ENCODE peak calls at places on chromosome 10, in four cellular contexts. D is H1, O is HepG2, G is GM12878. B is an unnamed sample.

GRCh38 chr10:10677479-10677878 is 340.2 kb upstream of the CELF2 start:
- DNase-seq in D (peak; percentile 67), O (no peak), G (peak; percentile 11), B (peak; percentile 63)

GRCh38 chr10:49164587-49165188 is 23.5 kb downstream of the TMEM273 start:
- DNase-seq in D (peak; percentile 78), G (no peak), O (peak; percentile 28), B (peak; percentile 16)

GRCh38 chr10:31776159-31776558 is 152.5 kb downstream of the ARHGAP12 start:
- DNase-seq in O (no peak), D (no peak), G (no peak), B (no peak)

GRCh38 chr10:123141791-123142700 is 5.9 kb upstream of the HMX2 start:
- DNase-seq in D (no peak), O (no peak), G (no peak), B (no peak)

GRCh38 chr10:12180221-12180974 is 15.3 kb downstream of the NUDT5 start:
- DNase-seq in G (no peak), O (no peak), D (no peak), B (peak; percentile 68)

GRCh38 chr10:133129151-133129853 is 30.7 kb upstream of the KNDC1 start:
- DNase-seq in G (no peak), D (no peak), O (no peak), B (no peak)

GRCh38 chr10:86438091-86438749 is 71.6 kb upstream of the GRID1 start:
- DNase-seq in G (no peak), D (no peak), O (peak; percentile 89), B (no peak)

GRCh38 chr10:10891437-10891836 is 126.2 kb upstream of the CELF2 start:
- DNase-seq in O (no peak), G (no peak), D (no peak), B (no peak)

GRCh38 chr10:20552382-20552781 is 344.7 kb downstream of the NEBL start:
- DNase-seq in D (no peak), G (no peak), O (no peak), B (no peak)

GRCh38 chr10:132708441-132708840 is 77.5 kb downstream of the NKX6-2 start:
- DNase-seq in G (no peak), O (no peak), D (no peak), B (no peak)

GRCh38 chr10:108911814-108912541 is 1011.3 kb downstream of the XPNPEP1 start:
- DNase-seq in O (peak; percentile 3), G (no peak), D (peak; percentile 94), B (peak; percentile 65)

GRCh38 chr10:78712147-78712546 is 356.6 kb upstream of the ZMIZ1 start:
- DNase-seq in O (no peak), D (no peak), G (no peak), B (no peak)

GRCh38 chr10:22230331-22230833 is 12.6 kb upstream of the EBLN1 start:
- DNase-seq in G (no peak), O (no peak), D (no peak), B (no peak)

GRCh38 chr10:47331491-47331890 is 9.2 kb downstream of the GDF2 start:
- DNase-seq in G (no peak), D (no peak), O (no peak), B (no peak)

GRCh38 chr10:86535057-86535882 is 13.7 kb upstream of the WAPL start:
- DNase-seq in O (peak; percentile 38), G (no peak), D (peak; percentile 88), B (no peak)

GRCh38 chr10:74991435-74991834 is 120.0 kb upstream of the SAMD8 start:
- DNase-seq in O (peak; percentile 60), G (no peak), D (no peak), B (no peak)

GRCh38 chr10:68550747-68551411 is 9.3 kb upstream of the TET1 start:
- DNase-seq in D (peak; percentile 65), G (no peak), O (peak; percentile 60), B (peak; percentile 75)

GRCh38 chr10:21473135-21473534 is 52.3 kb downstream of the SKIDA1 start:
- DNase-seq in D (no peak), G (no peak), O (no peak), B (no peak)

GRCh38 chr10:96556003-96556402 is 30.8 kb downstream of the TM9SF3 start:
- DNase-seq in G (no peak), O (peak; percentile 7), D (no peak), B (peak; percentile 9)

GRCh38 chr10:116272497-116273221 is at the start of gene GFRA1:
- DNase-seq in G (no peak), O (no peak), D (peak; percentile 82), B (no peak)

GRCh38 chr10:81872206-81872605 is 2.8 kb upstream of the NRG3 start:
- DNase-seq in G (no peak), D (no peak), O (no peak), B (no peak)

GRCh38 chr10:29248156-29248555 is 40.7 kb upstream of the LYZL1 start:
- DNase-seq in O (no peak), G (no peak), D (no peak), B (no peak)

GRCh38 chr10:123354521-123354920 is 200.3 kb downstream of the BUB3 start:
- DNase-seq in G (no peak), O (no peak), D (no peak), B (no peak)

GRCh38 chr10:77993612-77994011 is 35.7 kb downstream of the POLR3A start:
- DNase-seq in G (no peak), D (no peak), O (no peak), B (no peak)

GRCh38 chr10:36263871-36264270 is 621.8 kb upstream of the FZD8 start:
- DNase-seq in G (no peak), O (no peak), D (no peak), B (no peak)

GRCh38 chr10:62053860-62054259 is 152.4 kb downstream of the ARID5B start:
- DNase-seq in O (no peak), G (no peak), D (no peak), B (no peak)

GRCh38 chr10:48456808-48457761 is 147.8 kb downstream of the ARHGAP22 start:
- DNase-seq in D (peak; percentile 44), G (no peak), O (no peak), B (no peak)

GRCh38 chr10:80462986-80463741 is 9.1 kb downstream of the TSPAN14 start:
- DNase-seq in O (no peak), G (no peak), D (no peak), B (no peak)

GRCh38 chr10:17847586-17848296 is 38.6 kb downstream of the MRC1 start:
- DNase-seq in G (no peak), O (no peak), D (no peak), B (no peak)

GRCh38 chr10:103921750-103922195 is 3.8 kb upstream of the STN1 start:
- DNase-seq in O (peak; percentile 66), G (no peak), D (no peak), B (no peak)

GRCh38 chr10:34010891-34011290 is 676.4 kb upstream of the NRP1 start:
- DNase-seq in D (no peak), G (no peak), O (no peak), B (no peak)

GRCh38 chr10:93758510-93758885 is 762 bp downstream of the LGI1 start:
- DNase-seq in D (no peak), G (no peak), O (no peak), B (no peak)

GRCh38 chr10:16950686-16951681 is 133.8 kb upstream of the RSU1 start:
- DNase-seq in O (no peak), D (no peak), G (no peak), B (peak; percentile 63)

GRCh38 chr10:131071721-131072120 is 239.8 kb downstream of the TCERG1L start:
- DNase-seq in O (no peak), D (no peak), G (no peak), B (no peak)

GRCh38 chr10:109956454-109957091 is 33.3 kb upstream of the XPNPEP1 start:
- DNase-seq in D (no peak), O (peak; percentile 68), G (no peak), B (peak; percentile 52)

GRCh38 chr10:30215631-30216030 is 133.4 kb downstream of the MTPAP start:
- DNase-seq in G (no peak), D (no peak), O (no peak), B (no peak)

GRCh38 chr10:131872837-131873375 is 27.9 kb upstream of the PPP2R2D start:
- DNase-seq in O (no peak), D (no peak), G (no peak), B (no peak)

GRCh38 chr10:6231730-6232129 is 29.0 kb downstream of the PFKFB3 start:
- DNase-seq in O (no peak), G (no peak), D (no peak), B (no peak)
- H3K4me1 ChIP-seq in O (no peaks in the 10 kb centered on the region), G (no peaks in the 10 kb centered on the region), D (no peaks in the 10 kb centered on the region), B (no peaks in the 10 kb centered on the region)

DNA sequence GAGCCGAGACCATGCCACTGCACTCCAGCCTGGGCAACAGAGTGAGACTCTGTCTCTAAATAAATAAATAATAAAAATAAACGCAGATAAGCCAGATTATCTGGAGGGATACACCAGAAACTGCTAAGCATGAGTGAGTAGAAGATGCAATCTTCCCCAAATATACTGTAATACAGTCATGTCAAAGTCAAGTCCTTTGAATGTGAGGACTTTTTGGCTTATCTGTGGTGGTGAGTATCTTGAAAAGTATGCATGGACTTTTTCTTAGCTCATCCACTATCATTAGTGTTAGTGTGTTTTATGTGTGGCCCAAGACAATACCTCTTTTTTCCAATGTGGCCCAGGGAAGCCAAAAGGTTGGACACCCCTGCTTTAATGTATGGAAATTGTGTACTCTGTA is 44.7 kb upstream of the PITRM1 start:
- DNase-seq in G (no peak), O (no peak), D (no peak), B (no peak)
- TF ChIP-seq SUZ12 in G (no peak), O (no peak), D (no peak), B (no peak)

DNA sequence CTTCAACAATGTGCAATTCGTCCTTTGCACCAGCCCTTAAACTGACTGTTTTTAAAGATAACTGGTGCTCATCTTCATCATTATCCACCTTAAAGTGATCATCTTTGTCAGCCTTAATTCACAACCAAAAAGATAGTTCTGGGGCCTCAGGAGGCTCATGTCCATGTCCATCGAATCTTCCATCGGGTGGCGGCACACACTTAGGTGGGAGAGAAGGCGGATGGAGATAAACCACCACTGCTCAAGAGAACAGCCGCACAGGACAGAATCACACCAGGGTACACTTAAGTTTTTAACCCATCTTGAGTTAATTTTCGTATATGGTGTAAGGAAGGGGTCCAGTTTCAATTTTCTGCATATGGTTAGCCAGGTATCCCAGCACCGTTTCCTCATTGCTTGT is 24.8 kb downstream of the OIT3 start:
- DNase-seq in G (no peak), D (no peak), O (no peak), B (no peak)
- TF ChIP-seq ZNF274 in G (no peak), D (no peak), O (no peak), B (no peak)

GRCh38 chr10:631266-631665 is 58.2 kb downstream of the DIP2C start:
- DNase-seq in O (no peak), G (no peak), D (no peak), B (no peak)
- H3K4me1 ChIP-seq in O (peaks cover 15% of the 10 kb centered on the region), G (no peaks in the 10 kb centered on the region), D (peaks cover 2% of the 10 kb centered on the region), B (peaks cover 4% of the 10 kb centered on the region)

GRCh38 chr10:8375137-8375536 is 320.6 kb downstream of the GATA3 start:
- DNase-seq in O (no peak), D (no peak), G (no peak), B (no peak)

GRCh38 chr10:8378198-8378983 is 323.9 kb downstream of the GATA3 start:
- DNase-seq in O (no peak), G (no peak), D (no peak), B (no peak)

GRCh38 chr10:8374334-8374733 is 319.8 kb downstream of the GATA3 start:
- DNase-seq in O (no peak), G (no peak), D (no peak), B (no peak)

GRCh38 chr10:8380833-8381491 is 326.5 kb downstream of the GATA3 start:
- DNase-seq in O (no peak), D (no peak), G (no peak), B (no peak)

GRCh38 chr10:8379906-8380832 is 325.7 kb downstream of the GATA3 start:
- DNase-seq in G (no peak), O (no peak), D (no peak), B (no peak)
- TF ChIP-seq SUZ12 in G (no peak), O (no peak), D (no peak), B (no peak)

B was measured in NT2/D1.